ENCODE peak calls at places on chromosomes 6 and 20, in six cellular contexts. L is sigmoid colon, N is prostate gland, O is HCT116, K is HepG2, G is GM23338. B is an unnamed sample.
A peak's percentile ranks its signal among the peaks of the same experiment; 100 is the strongest.

GRCh38 chr20:3728876-3729275 is 3.6 kb upstream of the HSPA12B start:
- DNase-seq in L (peak; percentile 58), N (no peak), O (no peak), K (no peak), G (no peak), B (peak; percentile 62)

GRCh38 chr6:159217595-159218275 is 48.5 kb downstream of the FNDC1 start:
- DNase-seq in L (no peak), N (no peak), O (peak; percentile 39), K (peak; percentile 29), G (peak; percentile 90), B (no peak)

GRCh38 chr6:68040312-68040778 is 594.7 kb upstream of the ADGRB3 start:
- DNase-seq in L (no peak), N (no peak), O (no peak), K (no peak), G (peak; percentile 43), B (no peak)

GRCh38 chr6:14767176-14767575 is 478.7 kb upstream of the JARID2 start:
- DNase-seq in L (no peak), N (no peak), O (no peak), K (no peak), G (no peak), B (no peak)

GRCh38 chr20:14775778-14776177 is 438.4 kb upstream of the FLRT3 start:
- DNase-seq in L (no peak), N (peak; percentile 94), O (peak; percentile 8), K (peak; percentile 64), G (no peak), B (no peak)

GRCh38 chr6:36595168-36595818 is 1.1 kb downstream of the SRSF3 start:
- DNase-seq in L (peak; percentile 84), N (peak; percentile 60), O (no peak), K (peak; percentile 52), G (peak; percentile 51), B (no peak)

GRCh38 chr6:75098709-75099108 is 107.1 kb downstream of the COL12A1 start:
- DNase-seq in L (peak; percentile 91), N (no peak), O (peak; percentile 47), K (peak; percentile 3), G (no peak), B (no peak)

GRCh38 chr6:108170607-108171290 is 4.9 kb downstream of the NR2E1 start:
- DNase-seq in L (no peak), N (no peak), O (no peak), K (no peak), G (peak; percentile 65), B (no peak)

GRCh38 chr6:101730954-101731353 is 337.4 kb downstream of the GRIK2 start:
- DNase-seq in L (no peak), N (no peak), O (no peak), K (no peak), G (no peak), B (no peak)

GRCh38 chr20:49561256-49561655 is 6.7 kb downstream of the PTGIS start:
- DNase-seq in L (peak; percentile 56), N (no peak), O (no peak), K (no peak), G (no peak), B (no peak)

GRCh38 chr6:87912102-87912501 is 135.5 kb upstream of the SPACA1 start:
- DNase-seq in L (no peak), N (no peak), O (no peak), K (no peak), G (no peak), B (no peak)

GRCh38 chr6:137430954-137431353 is 63.2 kb downstream of the OLIG3 start:
- DNase-seq in L (no peak), N (no peak), O (no peak), K (no peak), G (no peak), B (no peak)

GRCh38 chr6:52598123-52598823 is 21.4 kb upstream of the TRAM2 start:
- DNase-seq in L (peak; percentile 84), N (peak; percentile 20), O (peak; percentile 69), K (peak; percentile 100), G (peak; percentile 97), B (no peak)

GRCh38 chr20:38620501-38620900 is 18.9 kb downstream of the ARHGAP40 start:
- DNase-seq in L (no peak), N (no peak), O (no peak), K (no peak), G (no peak), B (no peak)

GRCh38 chr6:106309766-106310373 is 15.7 kb downstream of the ATG5 start:
- DNase-seq in L (no peak), N (no peak), O (peak; percentile 23), K (peak; percentile 9), G (no peak), B (no peak)

GRCh38 chr6:87241304-87241703 is 81.1 kb upstream of the SMIM8 start:
- DNase-seq in L (no peak), N (no peak), O (no peak), K (no peak), G (peak; percentile 29), B (no peak)

GRCh38 chr6:111523484-111524166 is 40.6 kb upstream of the REV3L start:
- DNase-seq in L (no peak), N (no peak), O (no peak), K (no peak), G (peak; percentile 20), B (no peak)

GRCh38 chr6:18115356-18115755 is 7.1 kb downstream of the NHLRC1 start:
- DNase-seq in L (no peak), N (no peak), O (no peak), K (no peak), G (no peak), B (no peak)

GRCh38 chr6:142008016-142008735 is 124.5 kb upstream of the GJE1 start:
- DNase-seq in L (no peak), N (no peak), O (peak; percentile 33), K (no peak), G (peak; percentile 44), B (no peak)

GRCh38 chr20:3616250-3616649 is 46.9 kb downstream of the GFRA4 start:
- DNase-seq in L (no peak), N (peak; percentile 11), O (no peak), K (no peak), G (peak; percentile 52), B (no peak)

GRCh38 chr6:19896580-19897010 is 59.4 kb downstream of the ID4 start:
- DNase-seq in L (no peak), N (no peak), O (no peak), K (no peak), G (no peak), B (no peak)

DNA sequence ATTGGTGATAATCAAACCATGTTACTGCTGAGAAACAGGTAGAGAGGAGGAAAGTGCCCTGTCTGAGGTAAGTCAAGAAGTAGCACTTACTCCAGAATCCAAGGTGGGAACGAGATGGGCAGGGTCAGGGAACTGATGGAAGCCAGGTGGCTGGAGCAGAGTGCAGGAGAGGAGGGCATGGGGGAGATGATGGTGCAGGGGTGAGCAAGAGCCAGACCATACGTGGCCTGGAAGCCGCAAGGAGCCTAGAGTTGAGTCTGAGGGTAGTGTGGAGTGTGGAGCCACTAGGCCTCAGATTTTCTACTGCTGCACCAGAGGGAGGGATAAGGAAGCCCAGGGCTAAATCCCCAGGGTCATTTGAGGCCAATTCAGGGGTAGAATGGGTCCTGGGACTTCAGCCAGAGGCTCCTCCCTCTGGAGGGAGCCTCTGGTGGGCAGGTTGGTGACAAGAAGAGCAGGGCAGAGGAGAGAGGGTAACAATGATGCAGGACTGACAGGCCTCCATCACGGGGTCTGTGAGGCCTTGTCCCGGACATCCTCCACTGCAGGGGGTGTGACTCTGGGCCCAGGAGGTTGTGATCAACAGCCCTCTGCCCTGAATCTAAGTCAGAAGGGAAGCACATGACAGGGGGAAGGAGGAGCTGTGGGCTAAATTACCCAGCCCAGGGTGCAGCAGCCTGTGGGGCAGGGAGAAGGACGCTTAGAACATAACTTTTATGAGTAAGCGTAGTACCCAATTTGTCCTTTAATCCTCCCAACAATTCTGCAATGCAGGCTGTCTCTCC is 28.7 kb downstream of the COX4I2 start:
- DNase-seq in L (peak; percentile 79), N (no peak), O (no peak), K (no peak), G (no peak), B (peak; percentile 84)
- TF ChIP-seq CTCF in L (no peak), N (no peak), O (no peak), K (no peak), G (no peak), B (no peak)

DNA sequence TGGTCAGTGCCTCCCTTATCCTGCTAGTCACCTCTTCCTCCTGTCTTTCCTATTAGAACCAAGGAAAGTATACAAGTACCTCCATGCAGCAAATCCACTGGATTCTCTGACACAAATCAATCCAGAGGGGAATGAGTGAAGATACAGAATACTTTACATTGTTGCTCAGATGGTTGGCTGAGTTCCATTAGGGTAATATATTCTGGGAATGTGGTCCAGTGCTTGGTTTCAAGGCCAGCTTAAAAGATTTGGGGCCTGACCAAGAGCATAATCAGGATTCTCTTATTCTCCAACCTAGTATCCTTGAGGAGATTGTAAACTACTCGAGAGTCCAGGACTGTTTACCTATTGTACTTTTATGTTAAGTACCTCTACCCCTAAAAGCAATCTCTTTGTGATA is 23.0 kb downstream of the CARMIL1 start:
- DNase-seq in L (no peak), N (no peak), O (no peak), K (no peak), G (no peak), B (no peak)
- H3K4me1 ChIP-seq in L (no peaks in the 10 kb centered on the region), N (no peaks in the 10 kb centered on the region), O (no peaks in the 10 kb centered on the region), K (peaks cover 8% of the 10 kb centered on the region), G (peaks cover 37% of the 10 kb centered on the region), B (peaks cover 56% of the 10 kb centered on the region)

GRCh38 chr20:327041-327945 is 1.9 kb downstream of the SOX12 start:
- DNase-seq in L (peak; percentile 96), N (peak; percentile 85), O (peak; percentile 72), K (peak; percentile 95), G (peak; percentile 98), B (peak; percentile 92)
- TF ChIP-seq POLR2AphosphoS5 in L (peak; percentile 75), N (peak; percentile 90), O (no peak), K (peak; percentile 85), G (peak; percentile 55), B (peak; percentile 82)

DNA sequence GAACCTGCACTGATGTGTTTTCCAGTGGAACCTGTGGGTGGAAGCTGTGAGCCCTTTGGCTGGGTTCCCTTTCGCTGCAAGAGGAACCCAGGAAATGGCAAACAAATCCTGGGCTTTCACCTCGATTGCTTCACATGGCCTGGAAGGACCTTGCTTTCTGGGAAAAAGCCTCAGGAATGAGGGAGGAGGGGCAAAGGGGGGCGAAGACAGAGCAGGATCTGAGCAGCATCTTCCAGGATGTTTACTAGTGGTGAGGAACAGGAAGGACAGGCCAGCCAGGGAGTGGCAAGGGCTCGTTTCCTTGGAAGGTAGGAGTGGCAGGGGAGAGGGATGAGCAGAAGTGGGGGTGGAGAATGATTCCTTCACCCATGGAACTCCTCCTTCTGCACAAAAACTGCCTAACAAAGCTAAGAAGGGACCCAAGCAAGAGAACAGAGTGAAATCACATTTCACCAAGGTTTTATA is 5.9 kb downstream of the SLC2A10 start:
- DNase-seq in L (peak; percentile 82), N (peak; percentile 87), O (no peak), K (no peak), G (peak; percentile 79), B (no peak)
- TF ChIP-seq CTCF in L (no peak), N (peak; percentile 12), O (peak; percentile 17), K (peak; percentile 35), G (no peak), B (no peak)

B was measured in spleen.